ENCODE peak calls at places on chromosomes 11 and 22, in five cellular contexts. D is NCI-H1417; H is NCI-H82; C is ACHN; K is central memory CD8-positive, alpha-beta T cell. F is an unnamed sample.

GRCh38 chr11:47127213-47127612 is 49.5 kb downstream of the ARFGAP2 start:
- DNase-seq in D (peak), H (no peak), C (no peak), K (no peak), F (no peak)

GRCh38 chr22:21030032-21030431 is 2.3 kb downstream of the SLC7A4 start:
- DNase-seq in D (no peak), H (no peak), C (no peak), K (no peak), F (no peak)

GRCh38 chr11:48109046-48109666 is 107.5 kb upstream of the OR4B1 start:
- DNase-seq in D (peak), H (peak), C (peak), K (no peak), F (no peak)

GRCh38 chr22:20430641-20431519 is 6.7 kb downstream of the SCARF2 start:
- DNase-seq in D (peak), H (no peak), C (peak), K (peak), F (no peak)

GRCh38 chr11:76209956-76210885 is 3.9 kb upstream of the WNT11 start:
- DNase-seq in D (peak), H (peak), C (peak), K (no peak), F (peak)

GRCh38 chr11:120389693-120390584 is 53.7 kb downstream of the ARHGEF12 start:
- DNase-seq in D (no peak), H (peak), C (no peak), K (no peak), F (no peak)

GRCh38 chr22:49111085-49111484 is 716.6 kb downstream of the BRD1 start:
- DNase-seq in D (no peak), H (no peak), C (no peak), K (no peak), F (no peak)

GRCh38 chr11:90343670-90344069 is 120.8 kb upstream of the CHORDC1 start:
- DNase-seq in D (no peak), H (no peak), C (no peak), K (no peak), F (no peak)

GRCh38 chr11:70853103-70853830 is 399.1 kb downstream of the SHANK2 start:
- DNase-seq in D (no peak), H (no peak), C (no peak), K (no peak), F (no peak)

GRCh38 chr22:40520562-40520961 is 116.0 kb downstream of the MRTFA start:
- DNase-seq in D (no peak), H (no peak), C (no peak), K (no peak), F (no peak)

GRCh38 chr11:113124578-113124977 is 163.4 kb downstream of the NCAM1 start:
- DNase-seq in D (no peak), H (no peak), C (no peak), K (no peak), F (no peak)

GRCh38 chr11:117834838-117835443 is 10.4 kb upstream of the FXYD2 start:
- DNase-seq in D (no peak), H (no peak), C (no peak), K (no peak), F (no peak)

GRCh38 chr22:38208549-38209097 is 6.8 kb downstream of the MAFF start:
- DNase-seq in D (no peak), H (no peak), C (no peak), K (no peak), F (no peak)

GRCh38 chr22:31753005-31753633 is 700 bp upstream of the DEPDC5 start:
- DNase-seq in D (peak), H (peak), C (peak), K (no peak), F (peak)

GRCh38 chr11:65133724-65134123 is 595 bp downstream of the SYVN1 start:
- DNase-seq in D (no peak), H (no peak), C (no peak), K (no peak), F (no peak)

GRCh38 chr11:71489311-71490043 is 36.5 kb downstream of the NADSYN1 start:
- DNase-seq in D (no peak), H (no peak), C (peak), K (no peak), F (no peak)

GRCh38 chr11:44179173-44179572 is 83.7 kb downstream of the EXT2 start:
- DNase-seq in D (no peak), H (no peak), C (no peak), K (no peak), F (no peak)

GRCh38 chr11:58059011-58059358 is 28.2 kb downstream of the OR6Q1 start:
- DNase-seq in D (no peak), H (no peak), C (peak), K (no peak), F (no peak)

GRCh38 chr11:2140411-2141400 is 1.5 kb upstream of the IGF2 start:
- DNase-seq in D (peak), H (no peak), C (no peak), K (no peak), F (no peak)

GRCh38 chr11:16180868-16181267 is 175.5 kb downstream of the SOX6 start:
- DNase-seq in D (no peak), H (no peak), C (no peak), K (no peak), F (no peak)

GRCh38 chr22:47615051-47615450 is 852.6 kb downstream of the TBC1D22A start:
- DNase-seq in D (no peak), H (no peak), C (no peak), K (no peak), F (no peak)

GRCh38 chr22:38674888-38675287 is 6.9 kb upstream of the TOMM22 start:
- DNase-seq in D (no peak), H (no peak), C (no peak), K (no peak), F (peak)